ENCODE peak calls at places on chromosomes 4 and X, in four cellular contexts. J, D, K and O are unnamed samples.

GRCh38 chrX:13649823-13650222 is 3.1 kb upstream of the TCEANC start:
- DNase-seq in J (peak; percentile 50), D (no peak), K (no peak), O (no peak)

GRCh38 chr4:8502836-8503585 is 62.4 kb downstream of the TRMT44 start:
- DNase-seq in J (no peak), D (no peak), K (no peak), O (no peak)

GRCh38 chr4:67401902-67402301 is 143.4 kb downstream of the CENPC start:
- DNase-seq in J (no peak), D (no peak), K (no peak), O (no peak)

GRCh38 chr4:147547314-147548056 is 66.6 kb downstream of the EDNRA start:
- DNase-seq in J (no peak), D (no peak), K (no peak), O (no peak)

GRCh38 chr4:13201241-13201640 is 282.9 kb downstream of the RAB28 start:
- DNase-seq in J (no peak), D (no peak), K (no peak), O (no peak)

GRCh38 chrX:63350551-63350950 is 581 bp downstream of the SPIN4 start:
- DNase-seq in J (peak; percentile 18), D (no peak), K (no peak), O (no peak)

GRCh38 chr4:47017081-47017480 is 14.3 kb upstream of the GABRB1 start:
- DNase-seq in J (no peak), D (no peak), K (no peak), O (no peak)

GRCh38 chr4:5928241-5928640 is 35.4 kb upstream of the CRMP1 start:
- DNase-seq in J (no peak), D (no peak), K (no peak), O (no peak)

GRCh38 chr4:71029504-71029903 is 36.1 kb downstream of the DCK start:
- DNase-seq in J (no peak), D (no peak), K (no peak), O (no peak)

GRCh38 chrX:41043950-41044349 is 41.3 kb upstream of the USP9X start:
- DNase-seq in J (no peak), D (no peak), K (no peak), O (no peak)

GRCh38 chrX:147478899-147479298 is 432.8 kb upstream of the FMR1 start:
- DNase-seq in J (no peak), D (no peak), K (no peak), O (no peak)

GRCh38 chr4:57640391-57641100 is 530.4 kb upstream of the IGFBP7 start:
- DNase-seq in J (no peak), D (no peak), K (no peak), O (no peak)

GRCh38 chrX:22126311-22126710 is 94.2 kb downstream of the PHEX start:
- DNase-seq in J (no peak), D (no peak), K (no peak), O (no peak)

GRCh38 chr4:46975144-46975543 is 18.2 kb downstream of the GABRA4 start:
- DNase-seq in J (no peak), D (peak; percentile 3), K (no peak), O (no peak)